ENCODE peak calls at places on chromosomes 16 and 17, in six cellular contexts. Y is bronchial epithelial cell, I is memory B cell, C is coronary artery, G is amygdala, H is HTR-8/SVneo. M is an unnamed sample.

GRCh38 chr17:38761612-38762011 is 9.1 kb downstream of the PSMB3 start:
- DNase-seq in Y (peak), I (no peak), C (no peak), G (no peak), H (no peak), M (peak)

GRCh38 chr16:55001931-55002330 is 71.3 kb downstream of the IRX5 start:
- DNase-seq in Y (peak), I (no peak), C (no peak), G (no peak), H (no peak), M (no peak)

GRCh38 chr16:51313204-51313603 is 162.1 kb upstream of the SALL1 start:
- DNase-seq in Y (peak), I (no peak), C (no peak), G (no peak), H (no peak), M (no peak)

GRCh38 chr16:3575491-3575890 is 1.7 kb downstream of the NLRC3 start:
- DNase-seq in Y (no peak), I (no peak), C (no peak), G (no peak), H (no peak), M (no peak)

GRCh38 chr17:75933836-75934235 is 7.0 kb downstream of the FBF1 start:
- DNase-seq in Y (no peak), I (no peak), C (no peak), G (no peak), H (no peak), M (no peak)

GRCh38 chr17:44628234-44629188 is 27.8 kb upstream of the MEIOC start:
- DNase-seq in Y (no peak), I (peak), C (no peak), G (peak), H (no peak), M (no peak)

GRCh38 chr17:57597531-57598453 is 147.3 kb downstream of the CCDC182 start:
- DNase-seq in Y (peak), I (no peak), C (no peak), G (peak), H (peak), M (peak)

GRCh38 chr17:74328487-74328886 is 2.5 kb downstream of the KIF19 start:
- DNase-seq in Y (no peak), I (no peak), C (no peak), G (no peak), H (no peak), M (no peak)

GRCh38 chr16:61421111-61421510 is 615.1 kb downstream of the CDH8 start:
- DNase-seq in Y (no peak), I (no peak), C (no peak), G (no peak), H (no peak), M (no peak)

GRCh38 chr16:47033176-47033575 is 59.7 kb upstream of the DNAJA2 start:
- DNase-seq in Y (no peak), I (no peak), C (no peak), G (no peak), H (no peak), M (no peak)

GRCh38 chr16:1631931-1632637 is 19.9 kb downstream of the CRAMP1 start:
- DNase-seq in Y (no peak), I (no peak), C (no peak), G (no peak), H (no peak), M (no peak)

GRCh38 chr17:79182176-79183160 is 107.8 kb downstream of the ENGASE start:
- DNase-seq in Y (no peak), I (no peak), C (no peak), G (no peak), H (no peak), M (no peak)

GRCh38 chr17:41868568-41868967 is 3.3 kb upstream of the KLHL11 start:
- DNase-seq in Y (no peak), I (no peak), C (no peak), G (no peak), H (no peak), M (no peak)

GRCh38 chr17:17567631-17568030 is 23.9 kb downstream of the PEMT start:
- DNase-seq in Y (no peak), I (no peak), C (peak), G (peak), H (no peak), M (no peak)

GRCh38 chr16:48064971-48065370 is 90.8 kb downstream of the ABCC12 start:
- DNase-seq in Y (peak), I (no peak), C (no peak), G (no peak), H (no peak), M (peak)

GRCh38 chr17:73156887-73157870 is 7.6 kb upstream of the SSTR2 start:
- DNase-seq in Y (no peak), I (no peak), C (no peak), G (no peak), H (no peak), M (no peak)

GRCh38 chr17:6677946-6678345 is 26.4 kb downstream of the C17orf100 start:
- DNase-seq in Y (no peak), I (no peak), C (no peak), G (no peak), H (no peak), M (no peak)

GRCh38 chr16:24820522-24820921 is 25.2 kb upstream of the SLC5A11 start:
- DNase-seq in Y (peak), I (no peak), C (no peak), G (no peak), H (no peak), M (no peak)

GRCh38 chr16:28609631-28610594 is at the start of gene SULT1A1:
- DNase-seq in Y (peak), I (no peak), C (peak), G (no peak), H (no peak), M (no peak)

GRCh38 chr17:45127583-45128300 is 4.6 kb downstream of the PLCD3 start:
- DNase-seq in Y (peak), I (no peak), C (no peak), G (no peak), H (peak), M (peak)

GRCh38 chr16:3065069-3065741 is at the start of gene IL32:
- DNase-seq in Y (peak), I (no peak), C (no peak), G (no peak), H (peak), M (peak)

GRCh38 chr16:89193576-89194293 is 6.6 kb downstream of the SLC22A31 start:
- DNase-seq in Y (no peak), I (no peak), C (peak), G (no peak), H (no peak), M (no peak)

GRCh38 chr17:68849673-68850260 is 105.4 kb downstream of the ABCA8 start:
- DNase-seq in Y (peak), I (no peak), C (no peak), G (no peak), H (no peak), M (no peak)

GRCh38 chr17:18986541-18987229 is 17.9 kb downstream of the FAM83G start:
- DNase-seq in Y (no peak), I (no peak), C (no peak), G (no peak), H (no peak), M (no peak)

GRCh38 chr17:71764507-71764906 is 356.3 kb upstream of the SOX9 start:
- DNase-seq in Y (no peak), I (no peak), C (no peak), G (no peak), H (no peak), M (peak)

GRCh38 chr17:2776589-2777241 is 19.5 kb upstream of the RAP1GAP2 start:
- DNase-seq in Y (no peak), I (no peak), C (no peak), G (no peak), H (no peak), M (no peak)

GRCh38 chr17:48456584-48456983 is 26.6 kb upstream of the SKAP1 start:
- DNase-seq in Y (peak), I (no peak), C (no peak), G (no peak), H (no peak), M (peak)

GRCh38 chr16:68200120-68200783 is 35.7 kb downstream of the ESRP2 start:
- DNase-seq in Y (peak), I (no peak), C (no peak), G (no peak), H (peak), M (peak)

GRCh38 chr16:391885-392335 is 5.1 kb upstream of the NME4 start:
- DNase-seq in Y (peak), I (peak), C (peak), G (peak), H (no peak), M (peak)

GRCh38 chr16:72198021-72198420 is 26.1 kb upstream of the PMFBP1 start:
- DNase-seq in Y (no peak), I (no peak), C (no peak), G (peak), H (no peak), M (no peak)

GRCh38 chr17:63641678-63642077 is 19.5 kb downstream of the MAP3K3 start:
- DNase-seq in Y (no peak), I (no peak), C (no peak), G (peak), H (no peak), M (no peak)

GRCh38 chr16:68934402-68934801 is 91.1 kb downstream of the TANGO6 start:
- DNase-seq in Y (no peak), I (no peak), C (no peak), G (no peak), H (no peak), M (no peak)